ENCODE peak calls at places on chromosomes 4 and X, in eight cellular contexts. U is PC-3, L is A549, Z is psoas muscle, O is sigmoid colon, G is fibroblast of lung, N is right atrium auricular region, I is mesenchymal stem cell. F is an unnamed sample.

GRCh38 chrX:118448273-118448783 is 47.3 kb upstream of the DOCK11 start:
- DNase-seq in U (no peak), L (no peak), Z (no peak), O (no peak), G (no peak), N (no peak), I (no peak), F (no peak)

GRCh38 chrX:144219035-144219434 is 335.2 kb downstream of the UBE2NL start:
- DNase-seq in U (peak; percentile 44), L (no peak), Z (no peak), O (no peak), G (no peak), N (no peak), I (no peak), F (no peak)

GRCh38 chr4:56049428-56050212 is 100.9 kb downstream of the CEP135 start:
- DNase-seq in U (peak; percentile 36), L (no peak), Z (no peak), O (no peak), G (peak; percentile 27), N (no peak), I (peak; percentile 46), F (peak; percentile 11)

GRCh38 chr4:37726666-37727065 is 40.5 kb upstream of the RELL1 start:
- DNase-seq in U (no peak), L (no peak), Z (no peak), O (no peak), G (peak; percentile 69), N (no peak), I (no peak), F (no peak)

GRCh38 chrX:154526901-154527675 is 11.1 kb upstream of the FAM3A start:
- DNase-seq in U (peak; percentile 82), L (no peak), Z (peak; percentile 73), O (peak; percentile 91), G (peak; percentile 80), N (peak; percentile 88), I (peak; percentile 84), F (peak; percentile 75)

GRCh38 chrX:134369576-134369975 is 90.4 kb upstream of the HPRT1 start:
- DNase-seq in U (no peak), L (no peak), Z (no peak), O (no peak), G (no peak), N (no peak), I (no peak), F (no peak)

GRCh38 chr4:100462206-100462605 is 55.6 kb downstream of the EMCN start:
- DNase-seq in U (peak; percentile 56), L (no peak), Z (no peak), O (no peak), G (peak; percentile 3), N (no peak), I (peak; percentile 69), F (no peak)

GRCh38 chr4:8538703-8539567 is 41.3 kb upstream of the GPR78 start:
- DNase-seq in U (peak; percentile 96), L (peak; percentile 62), Z (peak; percentile 36), O (no peak), G (peak; percentile 23), N (no peak), I (peak; percentile 55), F (peak; percentile 79)

GRCh38 chr4:162392938-162393337 is 229.1 kb upstream of the FSTL5 start:
- DNase-seq in U (no peak), L (no peak), Z (no peak), O (no peak), G (no peak), N (no peak), I (no peak), F (no peak)

GRCh38 chr4:26420438-26420837 is 69.8 kb downstream of the CCKAR start:
- DNase-seq in U (no peak), L (no peak), Z (no peak), O (no peak), G (peak; percentile 87), N (no peak), I (peak; percentile 87), F (no peak)

GRCh38 chrX:143669395-143669794 is 33.5 kb upstream of the SLITRK4 start:
- DNase-seq in U (peak; percentile 53), L (no peak), Z (no peak), O (no peak), G (no peak), N (no peak), I (peak; percentile 17), F (no peak)

GRCh38 chrX:141652315-141652714 is 46.2 kb downstream of the SPANXD start:
- DNase-seq in U (peak; percentile 38), L (no peak), Z (no peak), O (no peak), G (no peak), N (no peak), I (no peak), F (no peak)

GRCh38 chr4:140645614-140646412 is 77.1 kb upstream of the UCP1 start:
- DNase-seq in U (no peak), L (no peak), Z (no peak), O (no peak), G (no peak), N (no peak), I (peak; percentile 37), F (no peak)

GRCh38 chrX:75784689-75785491 is at the start of gene MAGEE2:
- DNase-seq in U (no peak), L (no peak), Z (peak; percentile 17), O (no peak), G (no peak), N (no peak), I (no peak), F (no peak)

GRCh38 chr4:92303621-92304027 is at the start of gene GRID2:
- DNase-seq in U (peak; percentile 44), L (peak; percentile 1), Z (no peak), O (no peak), G (peak; percentile 48), N (no peak), I (peak; percentile 0), F (peak; percentile 20)

DNA sequence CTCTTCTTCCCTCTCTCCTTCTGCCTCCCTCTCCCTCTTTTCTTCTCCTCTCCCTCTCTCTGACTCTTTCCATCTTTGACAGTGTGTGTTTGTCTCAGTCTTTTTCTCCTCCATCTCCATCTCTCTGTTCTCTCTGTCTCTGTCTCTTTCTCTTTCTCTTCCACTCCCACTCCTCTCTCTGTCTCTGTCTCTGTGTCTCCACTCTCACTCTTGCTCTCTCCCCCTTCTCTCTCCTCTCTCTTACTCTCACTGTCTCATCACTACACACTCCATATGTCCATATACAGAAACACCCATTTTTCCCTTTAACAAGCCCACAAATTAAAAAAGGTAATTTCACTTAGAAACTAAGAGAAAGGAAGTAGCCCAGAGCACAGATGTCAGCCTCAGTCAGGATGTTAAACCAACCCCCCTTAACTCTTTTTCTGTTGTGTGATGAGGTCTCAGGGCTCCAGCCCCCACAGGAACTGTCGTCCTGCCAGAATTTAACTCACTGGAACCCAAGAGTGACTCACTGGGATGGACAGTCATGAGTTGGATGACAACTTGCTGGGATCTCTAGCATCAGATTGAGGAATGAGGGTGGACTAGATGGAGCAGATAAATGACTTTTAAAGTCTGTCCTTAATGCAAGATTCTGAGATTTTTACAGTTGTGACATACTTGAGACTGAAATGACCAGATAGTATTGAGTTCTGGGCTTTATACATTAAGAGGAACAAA is 27.5 kb downstream of the OTUD6A start:
- DNase-seq in U (peak; percentile 74), L (no peak), Z (no peak), O (no peak), G (peak; percentile 5), N (no peak), I (peak; percentile 0), F (peak; percentile 14)
- H3K9me3 ChIP-seq in U (no peaks in the 10 kb centered on the region), L (no peaks in the 10 kb centered on the region), Z (no peaks in the 10 kb centered on the region), O (no peaks in the 10 kb centered on the region), G (no peaks in the 10 kb centered on the region), N (no peaks in the 10 kb centered on the region), I (no peaks in the 10 kb centered on the region), F (no peaks in the 10 kb centered on the region)

GRCh38 chrX:120671963-120672362 is 42.1 kb upstream of the C1GALT1C1 start:
- DNase-seq in U (no peak), L (no peak), Z (no peak), O (no peak), G (no peak), N (no peak), I (no peak), F (no peak)
- H3K9me3 ChIP-seq in U (no peaks in the 10 kb centered on the region), L (no peaks in the 10 kb centered on the region), Z (no peaks in the 10 kb centered on the region), O (no peaks in the 10 kb centered on the region), G (no peaks in the 10 kb centered on the region), N (no peaks in the 10 kb centered on the region), I (no peaks in the 10 kb centered on the region), F (no peaks in the 10 kb centered on the region)

GRCh38 chrX:146956760-146957159 is 142.2 kb upstream of the CXorf51A start:
- DNase-seq in U (no peak), L (no peak), Z (no peak), O (no peak), G (no peak), N (no peak), I (no peak), F (no peak)
- H3K9me3 ChIP-seq in U (no peaks in the 10 kb centered on the region), L (no peaks in the 10 kb centered on the region), Z (no peaks in the 10 kb centered on the region), O (no peaks in the 10 kb centered on the region), G (no peaks in the 10 kb centered on the region), N (peaks cover 8% of the 10 kb centered on the region), I (peaks cover 20% of the 10 kb centered on the region), F (no peaks in the 10 kb centered on the region)

GRCh38 chr4:161496-162284 is 37.4 kb downstream of the ZNF718 start:
- DNase-seq in U (no peak), L (no peak), Z (no peak), O (no peak), G (peak; percentile 7), N (no peak), I (peak; percentile 4), F (no peak)
- H3K9me3 ChIP-seq in U (peaks cover 46% of the 10 kb centered on the region), L (peaks cover 58% of the 10 kb centered on the region), Z (peaks cover 98% of the 10 kb centered on the region), O (peaks cover 45% of the 10 kb centered on the region), G (peaks cover 2% of the 10 kb centered on the region), N (peaks cover 100% of the 10 kb centered on the region), I (peaks cover 89% of the 10 kb centered on the region), F (peaks cover 44% of the 10 kb centered on the region)

GRCh38 chr4:85951-86350 is 32.8 kb downstream of the ZNF595 start:
- DNase-seq in U (no peak), L (no peak), Z (no peak), O (no peak), G (no peak), N (no peak), I (no peak), F (no peak)
- H3K9me3 ChIP-seq in U (peaks cover 64% of the 10 kb centered on the region), L (peaks cover 86% of the 10 kb centered on the region), Z (peaks cover 100% of the 10 kb centered on the region), O (peaks cover 47% of the 10 kb centered on the region), G (peaks cover 6% of the 10 kb centered on the region), N (peaks cover 100% of the 10 kb centered on the region), I (peaks cover 100% of the 10 kb centered on the region), F (peaks cover 41% of the 10 kb centered on the region)

DNA sequence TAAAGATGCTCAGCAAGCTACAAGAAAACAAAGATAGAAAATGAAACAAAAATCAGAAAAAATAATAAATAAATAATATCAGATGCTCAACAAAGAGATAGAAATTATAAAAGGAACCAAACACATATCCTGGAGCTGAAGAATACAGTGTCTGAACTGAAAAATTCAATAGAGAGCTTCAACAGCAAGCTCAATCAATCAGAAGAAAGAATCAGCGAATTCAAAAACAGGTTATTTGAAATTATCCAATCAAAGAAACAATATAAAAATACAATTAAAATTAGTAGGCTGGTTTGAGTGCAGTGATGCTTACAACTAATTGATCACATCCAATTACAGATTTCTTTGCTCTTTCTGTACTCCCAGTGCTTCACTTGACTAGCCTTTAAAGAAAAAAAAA is 40.8 kb upstream of the FOXR2 start:
- DNase-seq in U (no peak), L (no peak), Z (no peak), O (no peak), G (no peak), N (no peak), I (no peak), F (no peak)
- H3K9me3 ChIP-seq in U (no peaks in the 10 kb centered on the region), L (no peaks in the 10 kb centered on the region), Z (peaks cover 28% of the 10 kb centered on the region), O (no peaks in the 10 kb centered on the region), G (no peaks in the 10 kb centered on the region), N (peaks cover 13% of the 10 kb centered on the region), I (peaks cover 6% of the 10 kb centered on the region), F (no peaks in the 10 kb centered on the region)

GRCh38 chr4:3323071-3323481 is 30.3 kb downstream of the RGS12 start:
- DNase-seq in U (no peak), L (no peak), Z (no peak), O (no peak), G (no peak), N (peak; percentile 40), I (no peak), F (no peak)
- H3K9me3 ChIP-seq in U (no peaks in the 10 kb centered on the region), L (no peaks in the 10 kb centered on the region), Z (no peaks in the 10 kb centered on the region), O (no peaks in the 10 kb centered on the region), G (no peaks in the 10 kb centered on the region), N (no peaks in the 10 kb centered on the region), I (no peaks in the 10 kb centered on the region), F (no peaks in the 10 kb centered on the region)